ENCODE peak calls at places on chromosomes 4 and X, in five cellular contexts. One of them, this sample, is unnamed. For H3K4me1, the result is how much of the 10 kb centered on the place peaks cover.

GRCh38 chr4:123777297-123777859 is 380.8 kb downstream of the SPRY1 start:
- DNase-seq in transverse colon: no peak
- DNase-seq in suprapubic skin: no peak
- DNase-seq in HCT116: no peak
- DNase-seq in endothelial cell of umbilical vein: peak
- DNase-seq in this sample: no peak

GRCh38 chr4:61984260-61984909 is 784.3 kb downstream of the ADGRL3 start:
- DNase-seq in HCT116: no peak
- DNase-seq in transverse colon: no peak
- DNase-seq in suprapubic skin: no peak
- DNase-seq in endothelial cell of umbilical vein: no peak
- DNase-seq in this sample: no peak

GRCh38 chr4:105894570-105895323 is 524 bp upstream of the NPNT start:
- DNase-seq in HCT116: peak
- DNase-seq in transverse colon: peak
- DNase-seq in suprapubic skin: no peak
- DNase-seq in endothelial cell of umbilical vein: no peak
- DNase-seq in this sample: no peak

GRCh38 chr4:76256032-76256431 is 4.5 kb downstream of the FAM47E start:
- DNase-seq in endothelial cell of umbilical vein: no peak
- DNase-seq in transverse colon: no peak
- DNase-seq in HCT116: no peak
- DNase-seq in suprapubic skin: no peak
- DNase-seq in this sample: no peak

GRCh38 chrX:133448512-133449076 is 33.3 kb upstream of the GPC4 start:
- DNase-seq in HCT116: no peak
- DNase-seq in suprapubic skin: no peak
- DNase-seq in transverse colon: no peak
- DNase-seq in endothelial cell of umbilical vein: no peak
- DNase-seq in this sample: no peak

GRCh38 chr4:38920186-38920585 is 52.6 kb downstream of the FAM114A1 start:
- DNase-seq in HCT116: no peak
- DNase-seq in transverse colon: no peak
- DNase-seq in endothelial cell of umbilical vein: no peak
- DNase-seq in suprapubic skin: no peak
- DNase-seq in this sample: no peak

GRCh38 chr4:179803857-179804256 is 2361.6 kb upstream of the AGA start:
- DNase-seq in HCT116: no peak
- DNase-seq in suprapubic skin: no peak
- DNase-seq in transverse colon: no peak
- DNase-seq in endothelial cell of umbilical vein: no peak
- DNase-seq in this sample: no peak

GRCh38 chr4:127672111-127672510 is 39.4 kb downstream of the INTU start:
- DNase-seq in HCT116: no peak
- DNase-seq in suprapubic skin: no peak
- DNase-seq in endothelial cell of umbilical vein: no peak
- DNase-seq in transverse colon: no peak
- DNase-seq in this sample: no peak

GRCh38 chr4:28259951-28260350 is 1399.3 kb downstream of the STIM2 start:
- DNase-seq in transverse colon: no peak
- DNase-seq in suprapubic skin: no peak
- DNase-seq in HCT116: no peak
- DNase-seq in endothelial cell of umbilical vein: no peak
- DNase-seq in this sample: no peak

GRCh38 chr4:176906693-176907092 is 114.0 kb upstream of the VEGFC start:
- DNase-seq in endothelial cell of umbilical vein: no peak
- DNase-seq in suprapubic skin: no peak
- DNase-seq in transverse colon: no peak
- DNase-seq in HCT116: no peak
- DNase-seq in this sample: no peak

GRCh38 chrX:16462912-16463311 is 187.0 kb upstream of the S100G start:
- DNase-seq in transverse colon: no peak
- DNase-seq in endothelial cell of umbilical vein: no peak
- DNase-seq in suprapubic skin: no peak
- DNase-seq in HCT116: no peak
- DNase-seq in this sample: no peak

GRCh38 chr4:177778623-177779022 is 336.4 kb upstream of the AGA start:
- DNase-seq in HCT116: no peak
- DNase-seq in suprapubic skin: no peak
- DNase-seq in endothelial cell of umbilical vein: no peak
- DNase-seq in transverse colon: no peak
- DNase-seq in this sample: no peak

GRCh38 chr4:155008389-155008788 is 200.0 kb upstream of the NPY2R start:
- DNase-seq in transverse colon: no peak
- DNase-seq in HCT116: no peak
- DNase-seq in endothelial cell of umbilical vein: no peak
- DNase-seq in suprapubic skin: no peak
- DNase-seq in this sample: no peak

GRCh38 chr4:70936200-70936787 is 34.1 kb downstream of the MOB1B start:
- DNase-seq in suprapubic skin: no peak
- DNase-seq in transverse colon: no peak
- DNase-seq in endothelial cell of umbilical vein: no peak
- DNase-seq in HCT116: no peak
- DNase-seq in this sample: no peak

GRCh38 chr4:6916587-6917444 is 7.2 kb downstream of the TBC1D14 start:
- DNase-seq in endothelial cell of umbilical vein: peak
- DNase-seq in suprapubic skin: peak
- DNase-seq in transverse colon: peak
- DNase-seq in HCT116: peak
- DNase-seq in this sample: peak

DNA sequence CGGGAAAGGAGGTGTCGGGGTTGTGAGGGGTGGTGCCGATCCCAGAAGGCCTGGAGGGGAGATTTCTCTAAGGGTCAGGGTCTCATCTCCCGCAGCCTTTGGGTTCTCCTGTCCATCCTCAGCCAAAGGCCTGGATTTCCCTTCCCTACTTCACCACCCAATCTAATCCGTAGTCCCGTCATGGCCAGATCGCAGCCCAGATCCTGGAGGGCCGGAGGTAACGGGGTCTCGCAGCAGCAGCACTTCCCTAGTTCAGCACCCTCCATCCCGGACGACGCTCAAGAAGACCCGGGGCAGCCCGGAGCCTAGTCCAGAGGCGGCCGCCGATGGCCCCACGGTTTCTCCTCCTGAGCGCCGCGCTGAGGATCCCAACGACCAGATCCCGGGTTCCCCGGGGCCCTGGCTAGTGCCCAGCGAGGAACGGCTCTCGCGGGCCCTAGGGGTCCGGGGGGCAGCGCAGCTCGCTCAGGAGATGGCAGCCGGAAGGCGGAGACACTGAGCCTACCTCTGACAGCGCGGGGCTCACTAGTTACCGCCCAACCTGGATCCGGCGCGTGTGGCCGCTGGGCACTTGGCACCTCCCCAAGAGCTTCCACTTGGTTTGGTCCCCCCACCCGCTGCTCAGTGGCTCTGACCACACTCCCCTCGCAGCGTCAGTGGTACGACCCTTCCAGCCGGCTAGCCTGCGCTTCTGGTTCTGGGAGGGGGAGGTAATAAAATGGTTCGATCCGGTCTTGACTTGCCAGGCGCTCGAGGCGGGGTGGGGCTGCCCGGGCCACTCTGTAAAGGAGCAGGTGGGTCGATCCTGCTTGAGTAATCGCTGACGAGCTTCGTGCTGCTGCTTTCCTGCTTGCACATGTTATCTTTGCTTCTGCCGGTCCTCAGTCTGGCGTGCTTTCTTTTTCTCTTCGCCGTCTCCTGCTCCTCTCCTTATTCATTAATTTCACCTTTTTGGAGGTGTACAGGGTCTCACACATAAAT is 3.6 kb downstream of the MAGIX start:
- DNase-seq in suprapubic skin: peak
- DNase-seq in transverse colon: peak
- DNase-seq in HCT116: peak
- DNase-seq in endothelial cell of umbilical vein: peak
- DNase-seq in this sample: peak
- TF ChIP-seq POLR2A in suprapubic skin: no peak
- TF ChIP-seq POLR2A in transverse colon: peak
- TF ChIP-seq POLR2A in HCT116: no peak
- TF ChIP-seq POLR2A in endothelial cell of umbilical vein: no peak
- TF ChIP-seq POLR2A in this sample: no peak

GRCh38 chr4:8597319-8597718 is 4.8 kb downstream of the CPZ start:
- DNase-seq in suprapubic skin: no peak
- DNase-seq in transverse colon: no peak
- DNase-seq in HCT116: no peak
- DNase-seq in endothelial cell of umbilical vein: no peak
- DNase-seq in this sample: no peak
- H3K4me1 ChIP-seq in suprapubic skin: under half
- H3K4me1 ChIP-seq in transverse colon: under half
- H3K4me1 ChIP-seq in HCT116: under half
- H3K4me1 ChIP-seq in endothelial cell of umbilical vein: under half
- H3K4me1 ChIP-seq in this sample: under half

GRCh38 chr4:152690706-152691651 is 11.2 kb upstream of the TMEM154 start:
- DNase-seq in HCT116: no peak
- DNase-seq in endothelial cell of umbilical vein: no peak
- DNase-seq in transverse colon: no peak
- DNase-seq in suprapubic skin: no peak
- DNase-seq in this sample: no peak
- TF ChIP-seq POLR2AphosphoS5 in HCT116: no peak
- TF ChIP-seq POLR2AphosphoS5 in endothelial cell of umbilical vein: no peak
- TF ChIP-seq POLR2AphosphoS5 in transverse colon: no peak
- TF ChIP-seq POLR2AphosphoS5 in suprapubic skin: no peak
- TF ChIP-seq POLR2AphosphoS5 in this sample: no peak

GRCh38 chr4:68951078-68951805 is at the start of gene UGT2A3:
- DNase-seq in HCT116: no peak
- DNase-seq in transverse colon: peak
- DNase-seq in suprapubic skin: no peak
- DNase-seq in endothelial cell of umbilical vein: no peak
- DNase-seq in this sample: no peak
- TF ChIP-seq POLR2A in HCT116: no peak
- TF ChIP-seq POLR2A in transverse colon: peak
- TF ChIP-seq POLR2A in suprapubic skin: no peak
- TF ChIP-seq POLR2A in endothelial cell of umbilical vein: no peak
- TF ChIP-seq POLR2A in this sample: no peak

GRCh38 chrX:96568088-96568487 is 116.6 kb upstream of the DIAPH2 start:
- DNase-seq in endothelial cell of umbilical vein: no peak
- DNase-seq in suprapubic skin: no peak
- DNase-seq in HCT116: no peak
- DNase-seq in transverse colon: no peak
- DNase-seq in this sample: no peak

GRCh38 chrX:96563663-96564062 is 121.0 kb upstream of the DIAPH2 start:
- DNase-seq in suprapubic skin: no peak
- DNase-seq in HCT116: no peak
- DNase-seq in endothelial cell of umbilical vein: no peak
- DNase-seq in transverse colon: no peak
- DNase-seq in this sample: no peak

GRCh38 chrX:96566856-96567255 is 117.8 kb upstream of the DIAPH2 start:
- DNase-seq in suprapubic skin: no peak
- DNase-seq in HCT116: no peak
- DNase-seq in endothelial cell of umbilical vein: no peak
- DNase-seq in transverse colon: no peak
- DNase-seq in this sample: no peak

GRCh38 chrX:96569034-96569433 is 115.6 kb upstream of the DIAPH2 start:
- DNase-seq in transverse colon: peak
- DNase-seq in endothelial cell of umbilical vein: no peak
- DNase-seq in HCT116: no peak
- DNase-seq in suprapubic skin: no peak
- DNase-seq in this sample: no peak

GRCh38 chrX:96564595-96564994 is 120.0 kb upstream of the DIAPH2 start:
- DNase-seq in transverse colon: no peak
- DNase-seq in suprapubic skin: no peak
- DNase-seq in endothelial cell of umbilical vein: no peak
- DNase-seq in HCT116: no peak
- DNase-seq in this sample: no peak
- H3K4me1 ChIP-seq in transverse colon: under half
- H3K4me1 ChIP-seq in suprapubic skin: under half
- H3K4me1 ChIP-seq in endothelial cell of umbilical vein: under half
- H3K4me1 ChIP-seq in HCT116: under half
- H3K4me1 ChIP-seq in this sample: under half

GRCh38 chrX:13168276-13168675 is 123.9 kb upstream of the FAM9C start:
- DNase-seq in HCT116: no peak
- DNase-seq in endothelial cell of umbilical vein: no peak
- DNase-seq in transverse colon: no peak
- DNase-seq in suprapubic skin: no peak
- DNase-seq in this sample: no peak

GRCh38 chrX:13169688-13170087 is 125.3 kb upstream of the FAM9C start:
- DNase-seq in endothelial cell of umbilical vein: no peak
- DNase-seq in suprapubic skin: no peak
- DNase-seq in transverse colon: no peak
- DNase-seq in HCT116: no peak
- DNase-seq in this sample: no peak

GRCh38 chrX:13165266-13165665 is 120.8 kb upstream of the FAM9C start:
- DNase-seq in transverse colon: no peak
- DNase-seq in suprapubic skin: no peak
- DNase-seq in HCT116: no peak
- DNase-seq in endothelial cell of umbilical vein: no peak
- DNase-seq in this sample: no peak

GRCh38 chrX:13165747-13166146 is 121.3 kb upstream of the FAM9C start:
- DNase-seq in endothelial cell of umbilical vein: peak
- DNase-seq in suprapubic skin: no peak
- DNase-seq in HCT116: no peak
- DNase-seq in transverse colon: no peak
- DNase-seq in this sample: no peak

GRCh38 chrX:13167444-13168207 is 123.2 kb upstream of the FAM9C start:
- DNase-seq in HCT116: no peak
- DNase-seq in suprapubic skin: no peak
- DNase-seq in endothelial cell of umbilical vein: peak
- DNase-seq in transverse colon: no peak
- DNase-seq in this sample: peak
- TF ChIP-seq POLR2AphosphoS5 in HCT116: no peak
- TF ChIP-seq POLR2AphosphoS5 in suprapubic skin: no peak
- TF ChIP-seq POLR2AphosphoS5 in endothelial cell of umbilical vein: no peak
- TF ChIP-seq POLR2AphosphoS5 in transverse colon: no peak
- TF ChIP-seq POLR2AphosphoS5 in this sample: no peak